ENCODE peak calls at places on chromosomes 6 and 20, in five cellular contexts. X, Y, L, Q and S are unnamed samples.

GRCh38 chr6:105500693-105501092 is 97.8 kb upstream of the PREP start:
- DNase-seq in X (no peak), Y (no peak), L (no peak), Q (no peak), S (no peak)

GRCh38 chr20:33992145-33992922 is 1.4 kb upstream of the RALY start:
- DNase-seq in X (no peak), Y (no peak), L (peak; percentile 64), Q (no peak), S (peak; percentile 47)

GRCh38 chr6:132713355-132714134 is at the start of gene VNN1:
- DNase-seq in X (no peak), Y (no peak), L (peak; percentile 75), Q (no peak), S (no peak)

GRCh38 chr20:58597021-58597940 is 53.8 kb upstream of the STX16 start:
- DNase-seq in X (no peak), Y (no peak), L (peak; percentile 62), Q (no peak), S (peak; percentile 58)

GRCh38 chr6:169701218-169701952 is 444 bp downstream of the WDR27 start:
- DNase-seq in X (no peak), Y (no peak), L (no peak), Q (no peak), S (no peak)

GRCh38 chr20:62167474-62167873 is 15.4 kb upstream of the MTG2 start:
- DNase-seq in X (no peak), Y (no peak), L (no peak), Q (no peak), S (no peak)

GRCh38 chr6:40256831-40257230 is 322.6 kb upstream of the MOCS1 start:
- DNase-seq in X (no peak), Y (no peak), L (no peak), Q (no peak), S (no peak)

GRCh38 chr6:88141641-88142298 is 24.4 kb downstream of the CNR1 start:
- DNase-seq in X (no peak), Y (no peak), L (no peak), Q (no peak), S (no peak)

GRCh38 chr6:46022110-46022948 is 6.7 kb upstream of the CLIC5 start:
- DNase-seq in X (no peak), Y (no peak), L (no peak), Q (no peak), S (no peak)

GRCh38 chr20:63008541-63009043 is 1.8 kb upstream of the BHLHE23 start:
- DNase-seq in X (no peak), Y (no peak), L (no peak), Q (no peak), S (no peak)

GRCh38 chr6:158758464-158758863 is 60.7 kb downstream of the EZR start:
- DNase-seq in X (no peak), Y (peak; percentile 14), L (no peak), Q (peak; percentile 26), S (peak; percentile 18)

GRCh38 chr6:65170273-65170672 is 536.8 kb downstream of the EYS start:
- DNase-seq in X (no peak), Y (no peak), L (no peak), Q (peak; percentile 18), S (peak; percentile 16)

GRCh38 chr6:33249732-33250625 is 21.7 kb downstream of the VPS52 start:
- DNase-seq in X (no peak), Y (no peak), L (peak; percentile 95), Q (peak; percentile 80), S (peak; percentile 72)

GRCh38 chr20:38649275-38649891 is 47.8 kb downstream of the ARHGAP40 start:
- DNase-seq in X (no peak), Y (no peak), L (peak; percentile 36), Q (peak; percentile 22), S (peak; percentile 11)

GRCh38 chr20:24764825-24765224 is 184.2 kb upstream of the CST7 start:
- DNase-seq in X (no peak), Y (no peak), L (no peak), Q (no peak), S (no peak)

GRCh38 chr6:13560651-13561044 is 13.8 kb upstream of the SIRT5 start:
- DNase-seq in X (no peak), Y (no peak), L (no peak), Q (no peak), S (no peak)

GRCh38 chr20:18388860-18389259 is 78.0 kb downstream of the DZANK1 start:
- DNase-seq in X (no peak), Y (no peak), L (peak; percentile 53), Q (peak; percentile 26), S (peak; percentile 51)

GRCh38 chr20:48489046-48489463 is 338.7 kb downstream of the PREX1 start:
- DNase-seq in X (no peak), Y (no peak), L (no peak), Q (no peak), S (no peak)

GRCh38 chr6:107611060-107611824 is 121.3 kb downstream of the SOBP start:
- DNase-seq in X (no peak), Y (peak; percentile 51), L (no peak), Q (no peak), S (no peak)

GRCh38 chr6:157527471-157527907 is 146.5 kb downstream of the ZDHHC14 start:
- DNase-seq in X (peak; percentile 8), Y (no peak), L (no peak), Q (peak; percentile 54), S (peak; percentile 97)

GRCh38 chr6:51854876-51855275 is 232.5 kb downstream of the PKHD1 start:
- DNase-seq in X (no peak), Y (no peak), L (no peak), Q (no peak), S (no peak)

GRCh38 chr20:2688041-2688591 is 4.5 kb upstream of the EBF4 start:
- DNase-seq in X (peak; percentile 56), Y (no peak), L (peak; percentile 59), Q (peak; percentile 36), S (peak; percentile 51)

DNA sequence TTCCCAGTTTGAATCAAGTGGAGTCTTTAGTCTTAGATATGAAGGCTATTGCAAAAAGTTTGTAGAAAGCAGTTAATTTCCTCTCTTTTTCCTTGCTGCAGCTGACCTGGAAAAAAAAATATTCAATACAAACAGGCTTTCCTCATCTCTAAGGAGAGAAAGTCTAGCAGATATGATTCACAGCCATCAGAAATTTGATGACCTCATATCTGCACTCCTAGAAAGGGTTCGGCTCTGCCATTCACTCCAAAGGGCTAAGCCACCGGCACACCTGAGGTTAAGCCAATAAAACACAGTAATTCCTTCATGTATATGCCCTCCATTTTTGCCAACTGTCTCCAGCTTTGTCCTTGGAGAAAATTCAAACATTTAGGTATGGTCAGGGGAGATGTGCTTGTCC is 18.8 kb upstream of the LY86 start:
- DNase-seq in X (no peak), Y (no peak), L (no peak), Q (no peak), S (no peak)
- H3K9ac ChIP-seq in X (no peak overlapping the region), Y (no peak overlapping the region), L (no peak overlapping the region), Q (no peak overlapping the region), S (no peak overlapping the region)

DNA sequence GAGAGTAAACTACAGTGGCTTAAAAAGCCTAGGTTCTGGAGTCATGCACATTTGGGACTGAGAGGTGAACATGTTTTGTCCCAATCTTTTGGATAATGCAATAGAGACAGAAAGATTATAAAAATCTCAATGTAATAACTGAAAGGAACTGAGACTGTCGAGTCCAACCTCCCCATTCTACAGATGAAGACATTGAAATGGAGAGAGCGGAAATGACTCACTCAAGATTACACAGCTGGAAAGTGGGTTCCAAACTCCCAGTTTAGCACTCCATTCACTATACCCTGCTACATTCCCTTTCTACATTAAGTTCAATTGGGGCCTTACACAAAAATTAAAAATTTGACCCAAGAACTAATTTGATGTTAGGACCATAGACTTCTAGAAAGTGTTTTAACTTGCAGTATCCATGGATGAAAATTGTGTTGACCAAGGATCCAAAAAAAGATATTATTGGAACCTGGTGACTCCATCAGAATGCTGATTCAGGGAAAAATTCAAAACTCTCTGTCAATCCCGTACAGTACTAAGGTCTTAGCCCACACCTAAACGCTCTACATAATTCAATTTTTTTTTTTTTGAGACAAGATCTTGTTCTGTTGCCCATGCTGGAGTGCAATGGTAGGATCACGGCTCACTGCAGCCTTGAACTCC is 1.5 kb upstream of the ILRUN start:
- DNase-seq in X (no peak), Y (no peak), L (no peak), Q (no peak), S (no peak)
- H3K4me2 ChIP-seq in X (peak overlapping the region; percentile 86), Y (no peak overlapping the region), L (no peak overlapping the region), Q (no peak overlapping the region), S (no peak overlapping the region)

DNA sequence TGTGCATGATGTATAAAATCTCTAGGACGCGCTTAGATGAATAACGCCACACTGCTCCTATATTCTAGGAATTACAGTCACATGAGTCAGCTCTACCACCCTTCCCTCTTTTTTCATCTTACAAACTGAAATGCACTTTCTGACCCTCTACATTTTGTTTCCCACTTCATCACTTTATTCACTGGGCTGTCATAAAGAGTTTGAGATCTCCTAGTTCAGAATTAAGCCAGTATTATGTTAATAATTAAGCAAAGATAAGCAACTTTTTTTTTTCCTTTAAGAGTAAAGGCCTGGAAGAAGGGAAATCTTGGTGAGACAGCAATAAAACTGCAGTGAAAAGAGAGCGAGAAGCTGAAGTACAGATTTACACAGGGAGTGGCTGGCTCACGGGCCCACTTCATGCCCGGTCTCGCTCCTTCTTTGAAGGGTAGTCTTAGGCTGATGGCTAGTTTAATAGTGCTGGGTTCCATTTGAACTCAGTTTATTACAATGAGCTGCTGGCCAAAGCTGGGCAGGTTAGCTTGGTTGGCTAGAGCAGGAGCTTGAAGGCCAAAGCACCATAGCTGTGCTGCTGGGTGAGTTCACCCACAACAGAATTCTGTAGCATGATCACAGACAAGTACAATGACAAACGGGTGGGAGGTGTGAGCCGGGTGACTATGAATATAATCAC is 110.6 kb downstream of the MAP7 start:
- DNase-seq in X (no peak), Y (no peak), L (no peak), Q (no peak), S (peak; percentile 11)
- H3K9ac ChIP-seq in X (no peak overlapping the region), Y (no peak overlapping the region), L (no peak overlapping the region), Q (no peak overlapping the region), S (no peak overlapping the region)

GRCh38 chr6:75199856-75200255 is 6.0 kb downstream of the COL12A1 start:
- DNase-seq in X (no peak), Y (no peak), L (peak; percentile 78), Q (no peak), S (peak; percentile 43)
- H3K4me2 ChIP-seq in X (no peak overlapping the region), Y (no peak overlapping the region), L (peak overlapping the region; percentile 96), Q (no peak overlapping the region), S (peak overlapping the region; percentile 48)

GRCh38 chr6:44473870-44474631 is 86.5 kb downstream of the CDC5L start:
- DNase-seq in X (no peak), Y (no peak), L (no peak), Q (no peak), S (no peak)

GRCh38 chr6:44476849-44477248 is 89.3 kb downstream of the CDC5L start:
- DNase-seq in X (no peak), Y (no peak), L (no peak), Q (no peak), S (no peak)

GRCh38 chr6:44475779-44476434 is 88.4 kb downstream of the CDC5L start:
- DNase-seq in X (peak; percentile 68), Y (peak; percentile 74), L (peak; percentile 85), Q (peak; percentile 66), S (peak; percentile 68)

GRCh38 chr6:44474643-44475042 is 87.1 kb downstream of the CDC5L start:
- DNase-seq in X (no peak), Y (no peak), L (peak; percentile 24), Q (no peak), S (no peak)

DNA sequence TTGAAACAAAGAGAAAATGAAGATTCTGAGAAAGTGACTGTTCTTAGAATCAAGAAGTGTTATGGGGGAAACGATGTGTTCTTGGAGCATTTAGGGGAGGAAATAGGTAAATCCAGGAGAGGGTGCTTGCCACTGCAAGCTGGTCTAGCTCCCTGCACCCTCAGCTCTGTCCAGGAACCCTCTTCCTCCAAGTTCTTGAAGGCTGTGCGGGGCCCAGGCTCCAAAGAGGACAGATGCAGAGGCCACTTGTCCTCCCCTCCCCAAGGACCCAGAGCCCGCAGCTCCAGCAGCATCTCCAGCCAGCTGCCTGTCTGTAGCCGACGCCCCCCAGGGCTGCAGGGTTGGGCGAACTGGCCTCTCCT is 87.9 kb downstream of the CDC5L start:
- DNase-seq in X (no peak), Y (no peak), L (no peak), Q (no peak), S (no peak)
- H3K9ac ChIP-seq in X (no peak overlapping the region), Y (no peak overlapping the region), L (no peak overlapping the region), Q (peak overlapping the region; percentile 40), S (no peak overlapping the region)